ENCODE peak calls at places on chromosomes 3 and 15, in six cellular contexts. I is H1, N is K562, J is GM12892, R is HepG2, E is GM12878. Q is an unnamed sample.
A peak's percentile ranks its signal among the peaks of the same experiment; 100 is the strongest.

GRCh38 chr15:56989411-56989924 is 71.0 kb downstream of the TCF12 start:
- DNase-seq in N (peak; percentile 20), R (peak; percentile 66), J (no peak), I (no peak), E (no peak), Q (no peak)

GRCh38 chr3:113574213-113574612 is 41.9 kb downstream of the SIDT1 start:
- DNase-seq in E (no peak), J (no peak), N (no peak), I (no peak), R (no peak), Q (no peak)

GRCh38 chr3:193148678-193149473 is 92.1 kb upstream of the PLAAT1 start:
- DNase-seq in J (no peak), I (no peak), N (no peak), R (no peak), E (no peak), Q (no peak)

GRCh38 chr15:99310745-99311144 is 59.5 kb downstream of the LRRC28 start:
- DNase-seq in J (no peak), R (no peak), N (peak; percentile 6), I (no peak), E (no peak), Q (no peak)

GRCh38 chr3:122305818-122306621 is 19.0 kb upstream of the CSTA start:
- DNase-seq in R (peak; percentile 67), I (no peak), N (peak; percentile 4), E (no peak), J (no peak), Q (no peak)

GRCh38 chr3:141275973-141276372 is 44.3 kb downstream of the PXYLP1 start:
- DNase-seq in R (peak; percentile 86), I (no peak), E (no peak), N (no peak), J (no peak), Q (no peak)

GRCh38 chr3:45571216-45571615 is 23.3 kb upstream of the LIMD1 start:
- DNase-seq in J (no peak), I (no peak), R (no peak), E (no peak), N (no peak), Q (no peak)

GRCh38 chr15:57610130-57610529 is 18.4 kb downstream of the MYZAP start:
- DNase-seq in E (no peak), R (no peak), J (no peak), I (no peak), N (no peak), Q (no peak)

GRCh38 chr3:22276351-22276750 is 525.3 kb upstream of the ZNF385D start:
- DNase-seq in N (no peak), R (no peak), E (no peak), I (no peak), J (no peak), Q (no peak)

GRCh38 chr15:96428742-96429141 is 98.2 kb downstream of the NR2F2 start:
- DNase-seq in I (no peak), N (no peak), J (no peak), E (no peak), R (no peak), Q (no peak)

GRCh38 chr3:116579843-116580242 is 129.7 kb upstream of the TUSC7 start:
- DNase-seq in I (peak; percentile 48), N (peak; percentile 2), E (no peak), R (peak; percentile 1), J (no peak), Q (no peak)

GRCh38 chr3:190169877-190170276 is 49.2 kb upstream of the P3H2 start:
- DNase-seq in J (no peak), R (no peak), E (no peak), N (no peak), I (no peak), Q (no peak)

GRCh38 chr3:143830063-143830462 is 18.2 kb downstream of the SLC9A9 start:
- DNase-seq in N (no peak), R (no peak), E (no peak), J (no peak), I (no peak), Q (no peak)

GRCh38 chr3:198088421-198088955 is 128.5 kb downstream of the LMLN start:
- DNase-seq in I (no peak), J (no peak), N (no peak), E (no peak), R (no peak), Q (no peak)

GRCh38 chr3:194814878-194815357 is 129.2 kb downstream of the FAM43A start:
- DNase-seq in N (no peak), I (no peak), E (no peak), J (no peak), R (no peak), Q (no peak)

GRCh38 chr3:13419356-13420050 is 619 bp downstream of the NUP210 start:
- DNase-seq in E (no peak), R (no peak), J (peak; percentile 53), I (peak; percentile 68), N (peak; percentile 68), Q (peak; percentile 57)

GRCh38 chr3:2713923-2714322 is 396.3 kb downstream of the IL5RA start:
- DNase-seq in R (no peak), N (no peak), E (no peak), I (no peak), J (no peak), Q (no peak)

GRCh38 chr3:106317141-106318055 is 448.6 kb upstream of the CBLB start:
- DNase-seq in J (no peak), N (no peak), I (no peak), E (no peak), R (no peak), Q (no peak)

GRCh38 chr3:107208100-107208499 is 169.1 kb upstream of the CCDC54 start:
- DNase-seq in J (no peak), I (no peak), E (no peak), R (no peak), N (no peak), Q (no peak)

GRCh38 chr15:68526269-68526668 is 52.5 kb upstream of the CORO2B start:
- DNase-seq in I (no peak), J (no peak), R (no peak), E (no peak), N (no peak), Q (no peak)

GRCh38 chr3:100880845-100881244 is 112.4 kb downstream of the ABI3BP start:
- DNase-seq in I (no peak), N (no peak), R (no peak), J (no peak), E (no peak), Q (no peak)

GRCh38 chr15:66862878-66863335 is 160.9 kb downstream of the SMAD6 start:
- DNase-seq in J (peak; percentile 60), E (peak; percentile 33), N (peak; percentile 88), I (peak; percentile 95), R (peak; percentile 60), Q (peak; percentile 66)

GRCh38 chr15:69395991-69396390 is 18.2 kb upstream of the KIF23 start:
- DNase-seq in R (no peak), J (no peak), E (no peak), N (no peak), I (no peak), Q (no peak)

GRCh38 chr15:34490421-34491193 is 53.0 kb upstream of the GOLGA8A start:
- DNase-seq in I (peak; percentile 76), N (no peak), J (no peak), R (no peak), E (no peak), Q (no peak)

GRCh38 chr3:125401402-125401801 is 26.3 kb upstream of the ZNF148 start:
- DNase-seq in R (peak; percentile 49), E (no peak), N (no peak), I (no peak), J (no peak), Q (no peak)

GRCh38 chr3:27378331-27378730 is 9.1 kb upstream of the NEK10 start:
- DNase-seq in J (no peak), E (no peak), N (no peak), R (no peak), I (no peak), Q (no peak)

GRCh38 chr3:3907023-3907422 is 107.8 kb downstream of the LRRN1 start:
- DNase-seq in E (no peak), I (no peak), N (no peak), J (no peak), R (no peak), Q (no peak)

GRCh38 chr3:43894176-43895049 is 203.7 kb downstream of the ABHD5 start:
- DNase-seq in J (peak; percentile 34), R (no peak), I (peak; percentile 75), N (peak; percentile 55), E (no peak), Q (no peak)

GRCh38 chr3:107235193-107235922 is 141.9 kb upstream of the CCDC54 start:
- DNase-seq in I (no peak), N (no peak), J (no peak), R (peak; percentile 3), E (no peak), Q (no peak)

GRCh38 chr3:42678447-42678846 is 6.9 kb upstream of the KLHL40 start:
- DNase-seq in I (no peak), E (no peak), R (no peak), N (no peak), J (no peak), Q (no peak)
- TF ChIP-seq TAF1 in I (no peak), E (no peak), R (no peak), N (no peak), J (no peak), Q (no peak)

DNA sequence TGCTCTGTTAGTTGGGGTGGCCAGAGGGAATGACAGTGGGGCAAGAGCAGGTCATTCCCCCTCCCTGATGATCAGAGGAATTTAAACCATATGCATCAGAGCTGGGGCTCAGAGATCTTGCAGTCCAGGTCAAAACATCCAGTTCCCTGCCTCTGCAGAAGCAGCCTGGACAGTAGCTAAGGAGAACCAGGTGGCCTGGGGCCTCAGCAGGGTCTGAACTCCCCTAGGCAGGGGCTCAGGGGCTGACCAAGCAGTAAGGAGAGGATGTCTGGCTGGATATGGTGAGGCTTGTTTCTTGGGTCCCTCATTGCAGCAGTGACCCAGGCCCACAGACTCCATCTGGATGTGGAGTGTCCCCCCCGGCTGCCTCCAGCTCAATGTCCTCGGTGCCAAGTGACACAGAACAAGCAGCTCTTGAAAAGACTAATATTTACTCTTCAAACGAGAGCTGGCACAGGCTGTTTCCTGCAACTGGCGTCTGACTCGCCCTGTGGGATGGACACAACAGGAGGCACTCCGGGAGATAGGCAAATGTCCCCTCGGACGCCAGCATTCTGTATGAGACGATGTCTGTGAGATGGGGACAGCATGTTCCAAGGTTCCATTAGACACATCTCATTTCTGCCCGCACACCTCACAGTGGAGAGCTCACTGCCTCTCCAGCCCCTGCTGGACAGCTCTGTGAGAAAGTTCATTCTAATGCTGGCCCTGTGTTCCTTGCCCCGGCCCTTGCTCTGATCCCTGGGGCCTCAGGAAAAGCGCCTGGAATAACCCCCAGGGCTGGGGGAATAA is 37.1 kb downstream of the SEC22C start:
- DNase-seq in E (no peak), I (no peak), N (no peak), R (peak; percentile 72), J (no peak), Q (no peak)
- TF ChIP-seq POLR2A in E (no peak), I (no peak), N (no peak), R (no peak), J (no peak), Q (no peak)

GRCh38 chr15:71601038-71601869 is 209.1 kb upstream of the NR2E3 start:
- DNase-seq in R (no peak), I (no peak), E (no peak), N (no peak), J (no peak), Q (no peak)
- TF ChIP-seq TAF1 in R (no peak), I (no peak), E (no peak), N (no peak), J (no peak), Q (no peak)

DNA sequence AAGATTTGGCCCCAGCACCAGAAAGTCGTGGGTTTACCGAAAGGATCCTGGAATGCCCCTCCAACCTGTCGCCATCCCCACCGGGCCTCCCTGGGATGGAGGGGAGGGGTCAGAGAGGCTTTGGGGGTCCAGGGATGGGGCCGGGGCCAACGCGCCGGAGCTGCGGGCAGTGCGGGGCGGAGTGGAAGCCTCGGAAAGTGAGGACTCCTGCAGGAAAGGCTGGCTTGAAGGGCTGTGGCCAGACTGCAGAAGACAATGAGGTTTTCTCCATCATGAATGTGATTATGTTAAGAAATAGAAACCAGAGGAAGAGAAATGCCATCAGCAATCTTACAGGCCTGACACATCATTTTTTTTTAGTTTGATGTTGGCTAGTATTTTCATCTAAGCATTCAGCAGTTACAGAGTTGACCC is 728 bp downstream of the YEATS2 start:
- DNase-seq in E (no peak), I (no peak), R (no peak), N (peak; percentile 35), J (no peak), Q (no peak)
- TF ChIP-seq POLR2A in E (no peak), I (no peak), R (no peak), N (no peak), J (no peak), Q (peak; percentile 8)